ENCODE peak calls at places on chromosomes 5 and 9, in five cellular contexts. X is DND-41, J is lower lobe of right lung, N is Peyer's patch, U is breast epithelium. F is an unnamed sample.

GRCh38 chr9:4238522-4238921 is 61.3 kb downstream of the GLIS3 start:
- DNase-seq in X (no peak), J (no peak), N (no peak), U (no peak), F (no peak)

GRCh38 chr9:105007143-105007542 is 79.2 kb upstream of the ABCA1 start:
- DNase-seq in X (no peak), J (peak; percentile 55), N (peak; percentile 57), U (no peak), F (no peak)

GRCh38 chr9:134964271-134964670 is 46.6 kb upstream of the FCN1 start:
- DNase-seq in X (no peak), J (peak; percentile 35), N (no peak), U (no peak), F (no peak)

GRCh38 chr9:21528123-21528808 is 46.2 kb upstream of the IFNE start:
- DNase-seq in X (no peak), J (no peak), N (no peak), U (no peak), F (no peak)

GRCh38 chr5:5932824-5933223 is 445.5 kb downstream of the MED10 start:
- DNase-seq in X (no peak), J (no peak), N (no peak), U (no peak), F (no peak)

GRCh38 chr9:109968702-109969450 is 188.9 kb downstream of the PALM2AKAP2 start:
- DNase-seq in X (no peak), J (no peak), N (no peak), U (no peak), F (no peak)

GRCh38 chr5:91383956-91384300 is 811 bp upstream of the ARRDC3 start:
- DNase-seq in X (peak; percentile 41), J (peak; percentile 55), N (peak; percentile 61), U (no peak), F (no peak)

GRCh38 chr9:98171176-98171925 is 21.1 kb downstream of the CORO2A start:
- DNase-seq in X (no peak), J (no peak), N (peak; percentile 41), U (peak; percentile 20), F (no peak)

GRCh38 chr9:93617273-93617672 is 40.9 kb downstream of the PHF2 start:
- DNase-seq in X (no peak), J (no peak), N (no peak), U (no peak), F (no peak)

GRCh38 chr5:155746340-155747038 is 580.5 kb upstream of the SGCD start:
- DNase-seq in X (no peak), J (no peak), N (no peak), U (no peak), F (no peak)

GRCh38 chr5:59275537-59276276 is 617.8 kb downstream of the PDE4D start:
- DNase-seq in X (no peak), J (no peak), N (peak; percentile 63), U (no peak), F (no peak)
- H3K27ac ChIP-seq in X (no peak overlapping the region), J (peak overlapping the region; percentile 79), N (peak overlapping the region; percentile 43), U (no peak overlapping the region), F (no peak overlapping the region)

GRCh38 chr5:137894586-137894985 is 5.3 kb downstream of the PKD2L2 start:
- DNase-seq in X (no peak), J (no peak), N (no peak), U (no peak), F (no peak)
- H3K27ac ChIP-seq in X (no peak overlapping the region), J (no peak overlapping the region), N (no peak overlapping the region), U (no peak overlapping the region), F (no peak overlapping the region)

GRCh38 chr5:163408311-163408923 is 29.0 kb upstream of the CCNG1 start:
- DNase-seq in X (peak; percentile 60), J (peak; percentile 51), N (peak; percentile 74), U (peak; percentile 58), F (peak; percentile 72)
- H3K27ac ChIP-seq in X (no peak overlapping the region), J (no peak overlapping the region), N (no peak overlapping the region), U (peak overlapping the region; percentile 51), F (peak overlapping the region; percentile 78)

DNA sequence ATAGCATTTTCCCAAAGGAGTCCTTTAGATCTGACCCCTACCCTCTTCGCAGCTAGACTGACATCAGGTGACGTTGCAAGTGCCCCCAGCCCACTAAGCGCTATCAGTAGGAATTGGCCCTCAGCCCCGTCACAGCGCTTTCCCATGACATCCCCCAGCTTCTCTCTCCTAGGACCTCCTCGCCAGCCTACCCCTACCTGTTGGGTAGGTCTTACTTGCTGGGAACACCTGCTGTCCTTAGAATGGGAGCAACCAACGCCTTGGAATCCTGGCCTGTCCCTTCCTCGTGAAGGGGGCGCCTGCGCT is 589 bp upstream of the PIP5K1B start:
- DNase-seq in X (no peak), J (no peak), N (no peak), U (no peak), F (peak; percentile 27)
- H3K27ac ChIP-seq in X (no peak overlapping the region), J (peak overlapping the region; percentile 88), N (peak overlapping the region; percentile 86), U (no peak overlapping the region), F (peak overlapping the region; percentile 66)

F was measured in dorsolateral prefrontal cortex.